ENCODE peak calls at places on chromosomes 16 and 17, in nine cellular contexts. One of them, this sample, is unnamed.

GRCh38 chr17:62995377-62995885 is 29.4 kb downstream of the TANC2 start:
- DNase-seq in stimulated activated naive CD4-positive, alpha-beta T cell treated with Interleukin-2 at 50 U/mL for 16 hours: no peak
- DNase-seq in posterior vena cava: no peak
- DNase-seq in astrocyte of the spinal cord: peak
- DNase-seq in lower leg skin: no peak
- DNase-seq in NCI-H1417: no peak
- DNase-seq in AG04450: no peak
- DNase-seq in neural crest cell: no peak
- DNase-seq in caudate nucleus: no peak
- DNase-seq in this sample: no peak

GRCh38 chr16:83878838-83879237 is 20.1 kb upstream of the MLYCD start:
- DNase-seq in posterior vena cava: no peak
- DNase-seq in caudate nucleus: no peak
- DNase-seq in lower leg skin: no peak
- DNase-seq in stimulated activated naive CD4-positive, alpha-beta T cell treated with Interleukin-2 at 50 U/mL for 16 hours: no peak
- DNase-seq in astrocyte of the spinal cord: peak
- DNase-seq in AG04450: peak
- DNase-seq in NCI-H1417: peak
- DNase-seq in neural crest cell: peak
- DNase-seq in this sample: no peak

GRCh38 chr16:3681206-3681605 is 26.7 kb downstream of the DNASE1 start:
- DNase-seq in NCI-H1417: no peak
- DNase-seq in caudate nucleus: no peak
- DNase-seq in neural crest cell: no peak
- DNase-seq in lower leg skin: no peak
- DNase-seq in posterior vena cava: no peak
- DNase-seq in AG04450: no peak
- DNase-seq in stimulated activated naive CD4-positive, alpha-beta T cell treated with Interleukin-2 at 50 U/mL for 16 hours: no peak
- DNase-seq in astrocyte of the spinal cord: no peak
- DNase-seq in this sample: no peak

GRCh38 chr17:78535285-78536197 is 41.7 kb downstream of the DNAH17 start:
- DNase-seq in astrocyte of the spinal cord: no peak
- DNase-seq in caudate nucleus: no peak
- DNase-seq in lower leg skin: no peak
- DNase-seq in stimulated activated naive CD4-positive, alpha-beta T cell treated with Interleukin-2 at 50 U/mL for 16 hours: no peak
- DNase-seq in neural crest cell: no peak
- DNase-seq in posterior vena cava: peak
- DNase-seq in AG04450: no peak
- DNase-seq in NCI-H1417: peak
- DNase-seq in this sample: peak

GRCh38 chr17:72421128-72422092 is 300.6 kb downstream of the SOX9 start:
- DNase-seq in AG04450: peak
- DNase-seq in astrocyte of the spinal cord: peak
- DNase-seq in caudate nucleus: no peak
- DNase-seq in posterior vena cava: no peak
- DNase-seq in stimulated activated naive CD4-positive, alpha-beta T cell treated with Interleukin-2 at 50 U/mL for 16 hours: peak
- DNase-seq in neural crest cell: no peak
- DNase-seq in NCI-H1417: no peak
- DNase-seq in lower leg skin: no peak
- DNase-seq in this sample: no peak

GRCh38 chr16:57681950-57682728 is 12.5 kb upstream of the DRC7 start:
- DNase-seq in posterior vena cava: no peak
- DNase-seq in stimulated activated naive CD4-positive, alpha-beta T cell treated with Interleukin-2 at 50 U/mL for 16 hours: no peak
- DNase-seq in caudate nucleus: no peak
- DNase-seq in lower leg skin: no peak
- DNase-seq in AG04450: no peak
- DNase-seq in astrocyte of the spinal cord: no peak
- DNase-seq in NCI-H1417: no peak
- DNase-seq in neural crest cell: no peak
- DNase-seq in this sample: peak

GRCh38 chr16:68091604-68092261 is 6.6 kb downstream of the NFATC3 start:
- DNase-seq in AG04450: no peak
- DNase-seq in caudate nucleus: no peak
- DNase-seq in neural crest cell: no peak
- DNase-seq in NCI-H1417: peak
- DNase-seq in posterior vena cava: peak
- DNase-seq in lower leg skin: no peak
- DNase-seq in stimulated activated naive CD4-positive, alpha-beta T cell treated with Interleukin-2 at 50 U/mL for 16 hours: no peak
- DNase-seq in astrocyte of the spinal cord: peak
- DNase-seq in this sample: no peak

GRCh38 chr16:81625544-81626152 is 153.4 kb upstream of the PLCG2 start:
- DNase-seq in posterior vena cava: no peak
- DNase-seq in AG04450: no peak
- DNase-seq in NCI-H1417: no peak
- DNase-seq in neural crest cell: no peak
- DNase-seq in lower leg skin: no peak
- DNase-seq in caudate nucleus: no peak
- DNase-seq in astrocyte of the spinal cord: peak
- DNase-seq in stimulated activated naive CD4-positive, alpha-beta T cell treated with Interleukin-2 at 50 U/mL for 16 hours: no peak
- DNase-seq in this sample: peak

GRCh38 chr16:27432600-27432957 is 30.6 kb downstream of the IL21R start:
- DNase-seq in NCI-H1417: no peak
- DNase-seq in posterior vena cava: no peak
- DNase-seq in AG04450: peak
- DNase-seq in caudate nucleus: no peak
- DNase-seq in lower leg skin: no peak
- DNase-seq in astrocyte of the spinal cord: peak
- DNase-seq in neural crest cell: no peak
- DNase-seq in stimulated activated naive CD4-positive, alpha-beta T cell treated with Interleukin-2 at 50 U/mL for 16 hours: no peak
- DNase-seq in this sample: peak

GRCh38 chr16:27720731-27721547 is 171.0 kb downstream of the KATNIP start:
- DNase-seq in stimulated activated naive CD4-positive, alpha-beta T cell treated with Interleukin-2 at 50 U/mL for 16 hours: no peak
- DNase-seq in posterior vena cava: no peak
- DNase-seq in AG04450: no peak
- DNase-seq in NCI-H1417: no peak
- DNase-seq in caudate nucleus: no peak
- DNase-seq in lower leg skin: no peak
- DNase-seq in neural crest cell: no peak
- DNase-seq in astrocyte of the spinal cord: no peak
- DNase-seq in this sample: peak

GRCh38 chr16:63372283-63372682 is 1336.0 kb upstream of the CDH8 start:
- DNase-seq in stimulated activated naive CD4-positive, alpha-beta T cell treated with Interleukin-2 at 50 U/mL for 16 hours: no peak
- DNase-seq in caudate nucleus: no peak
- DNase-seq in NCI-H1417: no peak
- DNase-seq in neural crest cell: no peak
- DNase-seq in posterior vena cava: no peak
- DNase-seq in lower leg skin: no peak
- DNase-seq in astrocyte of the spinal cord: no peak
- DNase-seq in AG04450: no peak
- DNase-seq in this sample: no peak

GRCh38 chr17:70989301-70989700 is 820.0 kb downstream of the KCNJ2 start:
- DNase-seq in lower leg skin: no peak
- DNase-seq in caudate nucleus: no peak
- DNase-seq in neural crest cell: no peak
- DNase-seq in astrocyte of the spinal cord: no peak
- DNase-seq in posterior vena cava: no peak
- DNase-seq in AG04450: no peak
- DNase-seq in NCI-H1417: no peak
- DNase-seq in stimulated activated naive CD4-positive, alpha-beta T cell treated with Interleukin-2 at 50 U/mL for 16 hours: no peak
- DNase-seq in this sample: no peak

GRCh38 chr16:70577256-70577698 is 53.7 kb downstream of the SF3B3 start:
- DNase-seq in NCI-H1417: no peak
- DNase-seq in neural crest cell: no peak
- DNase-seq in posterior vena cava: no peak
- DNase-seq in AG04450: no peak
- DNase-seq in caudate nucleus: no peak
- DNase-seq in stimulated activated naive CD4-positive, alpha-beta T cell treated with Interleukin-2 at 50 U/mL for 16 hours: peak
- DNase-seq in lower leg skin: peak
- DNase-seq in astrocyte of the spinal cord: peak
- DNase-seq in this sample: peak

GRCh38 chr17:52147431-52147830 is 11.1 kb downstream of the CA10 start:
- DNase-seq in AG04450: no peak
- DNase-seq in stimulated activated naive CD4-positive, alpha-beta T cell treated with Interleukin-2 at 50 U/mL for 16 hours: no peak
- DNase-seq in neural crest cell: no peak
- DNase-seq in caudate nucleus: no peak
- DNase-seq in NCI-H1417: no peak
- DNase-seq in lower leg skin: no peak
- DNase-seq in posterior vena cava: no peak
- DNase-seq in astrocyte of the spinal cord: peak
- DNase-seq in this sample: no peak

GRCh38 chr17:42185497-42185860 is 227 bp upstream of the HCRT start:
- DNase-seq in stimulated activated naive CD4-positive, alpha-beta T cell treated with Interleukin-2 at 50 U/mL for 16 hours: no peak
- DNase-seq in posterior vena cava: no peak
- DNase-seq in AG04450: no peak
- DNase-seq in astrocyte of the spinal cord: no peak
- DNase-seq in NCI-H1417: no peak
- DNase-seq in caudate nucleus: no peak
- DNase-seq in lower leg skin: no peak
- DNase-seq in neural crest cell: no peak
- DNase-seq in this sample: no peak

GRCh38 chr17:5237541-5238016 is 2.9 kb upstream of the SCIMP start:
- DNase-seq in caudate nucleus: no peak
- DNase-seq in neural crest cell: peak
- DNase-seq in astrocyte of the spinal cord: peak
- DNase-seq in stimulated activated naive CD4-positive, alpha-beta T cell treated with Interleukin-2 at 50 U/mL for 16 hours: peak
- DNase-seq in AG04450: no peak
- DNase-seq in NCI-H1417: peak
- DNase-seq in posterior vena cava: peak
- DNase-seq in lower leg skin: peak
- DNase-seq in this sample: no peak